ENCODE peak calls at places on chromosomes 2 and 18, in four cellular contexts. O, B, M and J are unnamed samples.

GRCh38 chr18:48674198-48674721 is 135.4 kb downstream of the CTIF start:
- DNase-seq in O (peak), B (peak), M (peak), J (peak)

GRCh38 chr2:206556357-206556949 is 85.8 kb upstream of the FAM237A start:
- DNase-seq in O (peak), B (peak), M (no peak), J (peak)

GRCh38 chr2:8141079-8141762 is 540.6 kb upstream of the ID2 start:
- DNase-seq in O (no peak), B (no peak), M (no peak), J (no peak)

GRCh38 chr2:109351164-109351756 is 222.3 kb downstream of the SH3RF3 start:
- DNase-seq in O (peak), B (peak), M (no peak), J (peak)

GRCh38 chr2:207928079-207928478 is 97.2 kb downstream of the PLEKHM3 start:
- DNase-seq in O (no peak), B (peak), M (no peak), J (no peak)

GRCh38 chr18:29605365-29605764 is 1428.4 kb upstream of the CDH2 start:
- DNase-seq in O (no peak), B (no peak), M (no peak), J (no peak)

GRCh38 chr2:242098445-242099128 is 229.1 kb downstream of the RTP5 start:
- DNase-seq in O (peak), B (peak), M (no peak), J (no peak)

GRCh38 chr2:241803387-241804325 is 5.3 kb upstream of the NEU4 start:
- DNase-seq in O (peak), B (peak), M (peak), J (peak)

GRCh38 chr2:178723786-178724346 is 83.4 kb downstream of the TTN start:
- DNase-seq in O (no peak), B (no peak), M (no peak), J (no peak)

GRCh38 chr18:36544036-36544725 is 246.7 kb downstream of the FHOD3 start:
- DNase-seq in O (peak), B (no peak), M (no peak), J (peak)

DNA sequence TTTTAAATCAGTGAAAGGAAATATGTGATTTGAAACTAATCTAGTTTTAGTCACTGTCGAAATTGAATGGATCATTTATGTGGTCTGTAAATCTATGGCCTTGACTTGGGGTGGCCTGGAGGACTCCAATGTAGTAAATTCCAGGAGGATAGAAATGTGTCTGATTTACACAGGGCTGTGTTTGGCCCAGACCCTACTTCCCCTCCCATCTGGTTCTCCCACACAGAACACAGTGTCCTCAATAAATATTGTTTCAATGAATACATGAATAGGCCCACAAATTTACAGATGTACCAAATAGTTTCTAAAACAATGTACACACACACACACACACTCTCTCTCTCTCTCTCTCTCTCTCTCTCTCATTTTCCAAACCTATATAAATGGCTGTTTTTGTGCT is 2.0 kb downstream of the CCDC68 start:
- DNase-seq in O (no peak), B (no peak), M (no peak), J (peak)
- H3K4me3 ChIP-seq in O (no peak), B (no peak), M (no peak), J (no peak)

DNA sequence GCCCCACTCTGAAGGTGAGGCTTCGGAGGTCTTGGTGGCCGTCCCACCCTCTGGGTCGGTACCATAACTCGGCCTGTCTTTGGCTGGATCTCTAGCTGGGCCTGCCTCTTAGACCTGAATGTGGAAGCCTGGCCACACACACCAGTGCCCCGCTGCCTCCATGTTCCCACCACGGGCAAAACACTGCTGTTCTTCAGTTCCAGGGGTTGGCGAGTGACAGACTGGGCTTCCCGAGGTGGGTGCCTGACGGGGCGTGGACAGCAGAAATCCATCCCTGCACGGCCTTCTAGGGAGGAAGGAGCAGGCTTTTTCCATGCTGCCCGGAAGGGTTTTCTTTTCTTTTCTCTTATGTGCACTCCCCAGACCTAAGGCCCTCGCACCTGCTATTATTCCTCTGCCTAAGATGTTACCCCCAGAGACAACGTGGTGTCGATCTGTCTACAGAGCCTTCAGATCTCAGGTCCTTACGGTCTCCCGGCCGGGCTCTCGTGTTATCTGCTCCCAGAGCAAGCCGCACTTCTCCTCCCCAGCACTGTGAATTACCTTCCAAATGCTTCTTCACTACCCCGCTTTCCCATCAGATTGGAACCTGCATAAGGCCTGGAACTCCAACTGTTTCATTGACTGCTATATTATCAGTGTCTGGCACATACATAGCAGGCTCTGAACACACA is 71.1 kb upstream of the ODC1 start:
- DNase-seq in O (no peak), B (no peak), M (no peak), J (no peak)
- H3K4me3 ChIP-seq in O (no peak), B (no peak), M (no peak), J (no peak)

DNA sequence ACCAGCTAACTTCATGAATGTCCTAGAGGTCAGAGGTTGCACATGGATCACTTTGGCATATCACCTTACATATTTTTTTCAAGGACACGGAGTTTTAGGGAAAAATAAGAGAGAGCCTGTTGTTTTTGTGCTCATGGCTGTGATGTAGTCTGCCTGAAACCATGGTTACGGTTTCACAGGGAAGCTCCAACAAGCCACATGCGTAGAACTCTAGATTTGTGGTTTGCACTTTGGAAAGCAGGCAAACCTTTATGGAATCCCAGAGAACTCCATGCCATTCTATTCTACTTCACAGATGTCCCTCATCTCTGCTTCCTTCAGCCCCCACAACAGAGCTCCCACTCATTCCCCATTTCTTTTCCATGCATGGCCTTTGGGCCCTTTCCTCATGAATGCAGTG is 2.1 kb downstream of the PRKCE start:
- DNase-seq in O (peak), B (peak), M (no peak), J (peak)
- H3K4me3 ChIP-seq in O (peak), B (peak), M (no peak), J (no peak)

GRCh38 chr18:79856119-79857080 is 58.7 kb downstream of the KCNG2 start:
- DNase-seq in O (peak), B (peak), M (peak), J (no peak)

GRCh38 chr18:79859314-79859713 is 61.6 kb downstream of the KCNG2 start:
- DNase-seq in O (no peak), B (no peak), M (no peak), J (no peak)

GRCh38 chr18:79853993-79854364 is 56.2 kb downstream of the KCNG2 start:
- DNase-seq in O (no peak), B (no peak), M (peak), J (no peak)

GRCh38 chr18:79855147-79855910 is 57.6 kb downstream of the KCNG2 start:
- DNase-seq in O (no peak), B (no peak), M (peak), J (no peak)

DNA sequence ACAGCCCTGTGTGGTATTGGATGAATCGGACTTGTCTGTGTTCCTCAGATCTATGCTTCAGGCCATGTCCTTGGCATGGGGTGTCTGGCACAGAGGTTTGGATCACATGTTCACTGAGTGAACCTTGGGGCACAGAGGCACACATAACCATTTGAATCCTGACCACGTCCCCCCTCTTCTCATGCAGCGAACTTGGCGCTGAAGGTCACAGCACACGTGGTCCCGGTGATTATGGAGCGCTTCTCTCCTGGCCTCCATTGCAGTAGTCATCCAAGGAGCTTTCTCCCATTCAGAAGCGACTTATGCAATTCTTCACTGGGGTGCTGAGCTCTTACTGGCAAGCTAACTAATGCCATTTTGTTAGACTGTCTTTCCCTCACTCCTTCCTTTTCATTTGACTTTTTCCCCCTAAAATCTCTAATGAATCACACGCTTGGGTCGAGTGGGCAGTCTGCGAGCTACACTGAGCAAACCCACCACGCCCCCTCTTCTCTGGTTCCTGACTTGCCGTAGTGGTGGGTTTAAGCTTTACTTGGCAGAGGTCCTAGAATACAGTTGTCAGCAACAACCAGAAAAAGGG is 59.4 kb downstream of the KCNG2 start:
- DNase-seq in O (peak), B (peak), M (peak), J (peak)
- H3K4me3 ChIP-seq in O (no peak), B (no peak), M (no peak), J (no peak)